ENCODE peak calls at places on chromosomes 2 and 18, in five cellular contexts. O is HCT116, L is H1, B is K562, V is HepG2. R is an unnamed sample.
A peak's percentile ranks its signal among the peaks of the same experiment; 100 is the strongest.

GRCh38 chr2:179524940-179525339 is 260.3 kb upstream of the SESTD1 start:
- DNase-seq in L (no peak), B (no peak), O (no peak), V (peak; percentile 49), R (no peak)

GRCh38 chr2:166373951-166374350 is 1.8 kb downstream of the SCN9A start:
- DNase-seq in B (peak; percentile 84), L (no peak), O (no peak), V (peak; percentile 80), R (no peak)

GRCh38 chr18:8300749-8301148 is 308.5 kb upstream of the RAB12 start:
- DNase-seq in O (no peak), L (no peak), V (no peak), B (no peak), R (no peak)

GRCh38 chr18:62723666-62724281 is 8.4 kb downstream of the PHLPP1 start:
- DNase-seq in L (no peak), V (peak; percentile 62), O (no peak), B (no peak), R (no peak)

GRCh38 chr2:159185401-159186130 is 100.9 kb downstream of the WDSUB1 start:
- DNase-seq in O (peak; percentile 19), B (peak; percentile 70), L (no peak), V (peak; percentile 23), R (no peak)

GRCh38 chr2:64203131-64204005 is 59.1 kb upstream of the PELI1 start:
- DNase-seq in O (no peak), V (no peak), B (no peak), L (no peak), R (no peak)

GRCh38 chr2:48107326-48107925 is 201.1 kb upstream of the FBXO11 start:
- DNase-seq in B (no peak), L (no peak), O (peak; percentile 55), V (peak; percentile 39), R (no peak)

GRCh38 chr2:84959494-84960156 is 11.3 kb upstream of the KCMF1 start:
- DNase-seq in L (peak; percentile 85), O (no peak), V (no peak), B (no peak), R (peak; percentile 94)

GRCh38 chr2:234494361-234495075 is 2.4 kb downstream of the ARL4C start:
- DNase-seq in V (no peak), O (no peak), L (no peak), B (no peak), R (no peak)

GRCh38 chr2:68282814-68283812 is 30.8 kb upstream of the PPP3R1 start:
- DNase-seq in V (peak; percentile 53), O (peak; percentile 33), L (no peak), B (peak; percentile 84), R (peak; percentile 8)

GRCh38 chr2:196331816-196332215 is 160.4 kb upstream of the STK17B start:
- DNase-seq in O (no peak), B (no peak), V (no peak), L (no peak), R (no peak)

GRCh38 chr2:190533968-190534309 is 583 bp downstream of the NEMP2 start:
- DNase-seq in O (no peak), V (peak; percentile 79), B (no peak), L (no peak), R (no peak)

GRCh38 chr2:43003702-43004101 is 211.3 kb upstream of the HAAO start:
- DNase-seq in V (no peak), O (no peak), L (no peak), B (no peak), R (no peak)

GRCh38 chr18:33573193-33573592 is 4.8 kb upstream of the ASXL3 start:
- DNase-seq in V (no peak), B (no peak), O (no peak), L (no peak), R (no peak)

GRCh38 chr18:58800582-58800981 is 64.1 kb upstream of the ZNF532 start:
- DNase-seq in L (no peak), O (no peak), V (no peak), B (no peak), R (no peak)

GRCh38 chr18:58792086-58792485 is 72.6 kb upstream of the ZNF532 start:
- DNase-seq in B (no peak), O (no peak), L (no peak), V (no peak), R (no peak)

GRCh38 chr18:58793361-58793760 is 71.3 kb upstream of the ZNF532 start:
- DNase-seq in L (no peak), B (no peak), V (no peak), O (no peak), R (no peak)

DNA sequence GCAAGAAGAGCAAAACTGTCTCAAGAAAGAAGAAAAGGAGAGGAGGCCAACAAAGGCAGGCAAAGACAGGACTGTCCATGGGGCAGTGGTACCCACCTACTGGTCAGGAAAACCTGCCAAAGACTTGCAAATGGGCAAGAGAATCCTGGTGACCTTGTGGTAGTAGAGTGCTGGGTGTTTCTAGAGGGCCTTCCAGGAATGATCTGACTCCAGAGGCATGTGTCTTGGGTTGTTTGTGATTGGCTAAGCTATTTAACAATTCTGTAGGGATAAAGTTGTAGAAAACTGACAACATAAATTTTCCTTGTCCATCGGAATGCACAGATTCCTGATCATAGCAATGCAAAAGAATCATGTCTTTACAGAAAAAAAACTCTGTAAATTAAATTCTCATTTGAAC is 68.5 kb upstream of the ZNF532 start:
- DNase-seq in O (no peak), V (no peak), L (no peak), B (no peak), R (no peak)
- TF ChIP-seq YY1 in O (no peak), V (no peak), L (no peak), B (no peak), R (no peak)

DNA sequence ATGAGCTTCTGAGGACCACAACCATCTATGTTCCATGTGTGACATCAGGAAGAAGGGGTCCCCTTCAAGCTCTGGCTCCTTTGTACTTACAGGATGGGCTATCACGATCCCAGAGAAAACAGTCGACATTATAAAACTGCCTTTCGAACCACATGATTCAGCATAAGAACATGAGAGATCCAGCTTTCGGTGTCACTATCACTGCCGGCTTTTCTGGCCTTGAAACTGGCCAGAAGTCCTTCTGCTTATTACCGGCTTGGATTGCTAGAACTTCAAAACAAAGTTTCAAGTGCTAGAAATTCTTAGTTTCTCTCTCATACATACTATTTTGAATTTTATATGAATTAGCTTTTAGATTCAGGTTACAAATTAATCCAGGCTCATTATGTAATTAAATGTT is 138.9 kb downstream of the PID1 start:
- DNase-seq in B (no peak), L (no peak), O (no peak), V (no peak), R (no peak)
- TF ChIP-seq ZNF274 in B (no peak), L (no peak), O (no peak), V (no peak), R (no peak)

GRCh38 chr2:239293450-239294430 is 107.1 kb downstream of the HDAC4 start:
- DNase-seq in L (no peak), O (no peak), V (no peak), B (peak; percentile 17), R (no peak)
- H3K4me1 ChIP-seq in L (peaks cover 55% of the 10 kb centered on the region), O (peaks cover 56% of the 10 kb centered on the region), V (peaks cover 56% of the 10 kb centered on the region), B (peaks cover 68% of the 10 kb centered on the region), R (peaks cover 43% of the 10 kb centered on the region)

GRCh38 chr2:167506395-167506794 is 618.1 kb downstream of the XIRP2 start:
- DNase-seq in V (no peak), O (no peak), L (no peak), B (no peak), R (no peak)

GRCh38 chr2:167508709-167509108 is 620.4 kb downstream of the XIRP2 start:
- DNase-seq in B (no peak), L (no peak), O (no peak), V (peak; percentile 7), R (no peak)

GRCh38 chr2:167504695-167505094 is 616.4 kb downstream of the XIRP2 start:
- DNase-seq in L (no peak), B (no peak), V (no peak), O (no peak), R (no peak)

GRCh38 chr2:167510071-167510759 is 621.9 kb downstream of the XIRP2 start:
- DNase-seq in L (no peak), O (no peak), V (peak; percentile 95), B (no peak), R (no peak)

GRCh38 chr2:167509585-167509984 is 621.3 kb downstream of the XIRP2 start:
- DNase-seq in B (no peak), V (peak; percentile 60), L (peak; percentile 51), O (no peak), R (peak; percentile 70)
- TF ChIP-seq YY1 in B (no peak), V (no peak), L (no peak), O (no peak), R (peak; percentile 19)

DNA sequence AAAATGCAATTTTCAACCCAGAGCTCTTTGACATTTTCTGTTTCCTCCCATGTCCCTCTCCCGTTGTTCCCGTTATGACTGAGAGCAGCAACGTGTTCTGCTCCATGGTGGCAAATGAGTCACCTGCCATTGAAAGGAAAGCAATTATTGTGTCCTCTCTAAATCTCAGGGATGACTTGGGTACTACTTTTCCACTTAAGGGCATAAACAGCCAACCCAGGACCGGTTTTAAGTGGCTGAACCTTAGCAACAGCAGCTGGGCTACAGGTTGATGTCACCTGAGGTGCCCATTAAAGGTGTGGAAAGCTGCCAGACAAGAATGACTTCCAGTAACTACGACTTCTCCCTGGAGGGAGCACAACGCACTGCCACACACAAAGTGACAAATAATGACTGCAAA is 236.8 kb downstream of the NCKAP5 start:
- DNase-seq in V (no peak), O (no peak), B (no peak), L (no peak), R (no peak)
- TF ChIP-seq ZNF274 in V (no peak), O (no peak), B (no peak), L (no peak), R (no peak)

GRCh38 chr2:101771226-101771906 is 73.9 kb downstream of the MAP4K4 start:
- DNase-seq in O (no peak), B (no peak), V (no peak), L (no peak), R (no peak)
- H3K4me1 ChIP-seq in O (peaks cover 23% of the 10 kb centered on the region), B (no peaks in the 10 kb centered on the region), V (peaks cover 100% of the 10 kb centered on the region), L (peaks cover 13% of the 10 kb centered on the region), R (peaks cover 10% of the 10 kb centered on the region)

GRCh38 chr2:127408004-127408806 is 10.0 kb upstream of the PROC start:
- DNase-seq in O (peak; percentile 57), L (no peak), V (peak; percentile 83), B (peak; percentile 95), R (peak; percentile 82)
- TF ChIP-seq YY1 in O (no peak), L (no peak), V (peak; percentile 51), B (peak; percentile 70), R (no peak)

GRCh38 chr18:26656944-26657536 is 108.7 kb upstream of the KCTD1 start:
- DNase-seq in V (peak; percentile 6), B (no peak), L (no peak), O (no peak), R (no peak)
- TF ChIP-seq ZNF274 in V (no peak), B (no peak), L (no peak), O (no peak), R (no peak)